ENCODE peak calls at places on chromosome X, in five cellular contexts. S, R, L, U and K are unnamed samples.

GRCh38 chrX:23854945-23855344 is 52.8 kb downstream of the APOO start:
- DNase-seq in S (no peak), R (no peak), L (no peak), U (no peak), K (no peak)

GRCh38 chrX:84216406-84216805 is 28.4 kb upstream of the RPS6KA6 start:
- DNase-seq in S (no peak), R (no peak), L (no peak), U (no peak), K (no peak)

GRCh38 chrX:69320116-69320515 is 154.9 kb upstream of the PJA1 start:
- DNase-seq in S (no peak), R (no peak), L (peak), U (no peak), K (no peak)

GRCh38 chrX:127038065-127038464 is 218.5 kb downstream of the PRR32 start:
- DNase-seq in S (no peak), R (no peak), L (no peak), U (no peak), K (no peak)

GRCh38 chrX:73855546-73855945 is 292.5 kb downstream of the CHIC1 start:
- DNase-seq in S (no peak), R (peak), L (peak), U (peak), K (peak)

GRCh38 chrX:110201799-110202198 is 116.1 kb downstream of the AMMECR1 start:
- DNase-seq in S (no peak), R (no peak), L (no peak), U (no peak), K (no peak)

GRCh38 chrX:55709735-55710134 is 7.8 kb upstream of the RRAGB start:
- DNase-seq in S (no peak), R (no peak), L (no peak), U (no peak), K (no peak)

GRCh38 chrX:115894087-115894486 is 276.5 kb upstream of the AGTR2 start:
- DNase-seq in S (no peak), R (peak), L (peak), U (no peak), K (no peak)

GRCh38 chrX:150517303-150517896 is 51.0 kb upstream of the MTM1 start:
- DNase-seq in S (no peak), R (no peak), L (no peak), U (no peak), K (peak)

GRCh38 chrX:68273887-68274286 is 159.4 kb downstream of the OPHN1 start:
- DNase-seq in S (no peak), R (peak), L (no peak), U (no peak), K (no peak)

GRCh38 chrX:11591712-11592351 is 73.9 kb downstream of the ARHGAP6 start:
- DNase-seq in S (no peak), R (no peak), L (no peak), U (no peak), K (no peak)

GRCh38 chrX:114065612-114066178 is 518.2 kb upstream of the HTR2C start:
- DNase-seq in S (no peak), R (no peak), L (no peak), U (no peak), K (no peak)

GRCh38 chrX:154748712-154749339 is 2.1 kb downstream of the GAB3 start:
- DNase-seq in S (no peak), R (no peak), L (no peak), U (no peak), K (no peak)

GRCh38 chrX:288561-288991 is 7.4 kb downstream of the PLCXD1 start:
- DNase-seq in S (no peak), R (no peak), L (no peak), U (no peak), K (no peak)

GRCh38 chrX:56764153-56764974 is 35.3 kb downstream of the NBDY start:
- DNase-seq in S (no peak), R (peak), L (peak), U (no peak), K (peak)

GRCh38 chrX:120795301-120795700 is 80.4 kb downstream of the CT47B1 start:
- DNase-seq in S (no peak), R (no peak), L (no peak), U (no peak), K (no peak)

GRCh38 chrX:734411-734810 is 103.8 kb downstream of the SHOX start:
- DNase-seq in S (peak), R (no peak), L (no peak), U (no peak), K (no peak)

GRCh38 chrX:140393507-140393906 is 111.4 kb downstream of the SOX3 start:
- DNase-seq in S (no peak), R (no peak), L (no peak), U (no peak), K (no peak)

GRCh38 chrX:45479196-45479834 is 278.6 kb upstream of the DIPK2B start:
- DNase-seq in S (no peak), R (peak), L (no peak), U (no peak), K (no peak)

GRCh38 chrX:120647127-120647526 is 17.3 kb upstream of the C1GALT1C1 start:
- DNase-seq in S (no peak), R (no peak), L (no peak), U (no peak), K (no peak)